ENCODE peak calls at places on chromosomes 16 and 17, in eight cellular contexts. O is heart left ventricle, A is nephron progenitor cell, U is uterus, T is prostate gland, Q is left ventricle myocardium inferior, H is Calu3, P is upper lobe of right lung. M is an unnamed sample.

GRCh38 chr17:21287703-21288449 is 3.4 kb downstream of the MAP2K3 start:
- DNase-seq in A (no peak), O (peak; percentile 98), H (peak; percentile 95), P (peak; percentile 98), Q (peak; percentile 95), T (peak; percentile 94), U (peak; percentile 88), M (peak; percentile 99)

GRCh38 chr17:17682737-17683675 is 1.7 kb downstream of the RAI1 start:
- DNase-seq in O (peak; percentile 72), H (peak; percentile 63), Q (peak; percentile 77), T (peak; percentile 69), U (peak; percentile 75), A (peak; percentile 81), P (peak; percentile 88), M (peak; percentile 87)

GRCh38 chr16:19071811-19072777 is 4.7 kb downstream of the COQ7 start:
- DNase-seq in Q (peak; percentile 37), H (peak; percentile 89), P (peak; percentile 72), T (peak; percentile 46), A (peak; percentile 62), O (peak; percentile 53), U (no peak), M (peak; percentile 80)

GRCh38 chr16:67528870-67529638 is 425 bp downstream of the RIPOR1 start:
- DNase-seq in Q (peak; percentile 58), A (peak; percentile 54), T (no peak), O (no peak), H (peak; percentile 65), U (peak; percentile 50), P (peak; percentile 80), M (peak; percentile 40)

GRCh38 chr17:45686250-45686649 is 97.9 kb upstream of the CRHR1 start:
- DNase-seq in P (no peak), H (no peak), Q (no peak), O (no peak), T (no peak), A (no peak), U (no peak), M (no peak)

GRCh38 chr17:16215002-16215272 is 397 bp downstream of the NCOR1 start:
- DNase-seq in Q (peak; percentile 45), T (peak; percentile 18), A (no peak), P (peak; percentile 86), U (no peak), H (peak; percentile 46), O (peak; percentile 47), M (peak; percentile 53)

GRCh38 chr16:52383640-52384292 is 163.2 kb downstream of the TOX3 start:
- DNase-seq in H (peak; percentile 63), P (no peak), T (no peak), Q (no peak), U (no peak), O (no peak), A (no peak), M (no peak)

GRCh38 chr16:52184336-52184735 is 362.6 kb downstream of the TOX3 start:
- DNase-seq in T (no peak), Q (no peak), P (no peak), H (no peak), A (no peak), O (no peak), U (no peak), M (no peak)

GRCh38 chr16:84292032-84292431 is 2.6 kb upstream of the WFDC1 start:
- DNase-seq in T (no peak), Q (no peak), H (no peak), U (no peak), A (no peak), P (no peak), O (no peak), M (no peak)

GRCh38 chr17:29124135-29124930 is 55.9 kb downstream of the MYO18A start:
- DNase-seq in O (no peak), H (peak; percentile 64), Q (no peak), A (no peak), T (no peak), U (peak; percentile 42), P (no peak), M (peak; percentile 55)

GRCh38 chr16:47697826-47698225 is 236.7 kb downstream of the PHKB start:
- DNase-seq in P (no peak), U (no peak), Q (no peak), O (no peak), H (no peak), T (no peak), A (no peak), M (no peak)
- TF ChIP-seq CTCF in P (no peak), U (no peak), Q (no peak), O (no peak), H (no peak), T (no peak), A (no peak), M (no peak)

GRCh38 chr16:10616395-10616743 is 36.0 kb upstream of the EMP2 start:
- DNase-seq in U (no peak), P (no peak), A (no peak), H (no peak), O (no peak), Q (no peak), T (no peak), M (no peak)

GRCh38 chr16:10617662-10618420 is 37.4 kb upstream of the EMP2 start:
- DNase-seq in T (no peak), A (no peak), O (no peak), Q (no peak), U (no peak), P (no peak), H (no peak), M (no peak)

GRCh38 chr16:10614685-10615084 is 34.3 kb upstream of the EMP2 start:
- DNase-seq in P (no peak), T (no peak), Q (no peak), H (no peak), A (no peak), U (no peak), O (no peak), M (no peak)

GRCh38 chr16:10618710-10619209 is 38.4 kb upstream of the EMP2 start:
- DNase-seq in H (no peak), Q (no peak), A (no peak), O (no peak), P (no peak), U (no peak), T (peak; percentile 16), M (no peak)

DNA sequence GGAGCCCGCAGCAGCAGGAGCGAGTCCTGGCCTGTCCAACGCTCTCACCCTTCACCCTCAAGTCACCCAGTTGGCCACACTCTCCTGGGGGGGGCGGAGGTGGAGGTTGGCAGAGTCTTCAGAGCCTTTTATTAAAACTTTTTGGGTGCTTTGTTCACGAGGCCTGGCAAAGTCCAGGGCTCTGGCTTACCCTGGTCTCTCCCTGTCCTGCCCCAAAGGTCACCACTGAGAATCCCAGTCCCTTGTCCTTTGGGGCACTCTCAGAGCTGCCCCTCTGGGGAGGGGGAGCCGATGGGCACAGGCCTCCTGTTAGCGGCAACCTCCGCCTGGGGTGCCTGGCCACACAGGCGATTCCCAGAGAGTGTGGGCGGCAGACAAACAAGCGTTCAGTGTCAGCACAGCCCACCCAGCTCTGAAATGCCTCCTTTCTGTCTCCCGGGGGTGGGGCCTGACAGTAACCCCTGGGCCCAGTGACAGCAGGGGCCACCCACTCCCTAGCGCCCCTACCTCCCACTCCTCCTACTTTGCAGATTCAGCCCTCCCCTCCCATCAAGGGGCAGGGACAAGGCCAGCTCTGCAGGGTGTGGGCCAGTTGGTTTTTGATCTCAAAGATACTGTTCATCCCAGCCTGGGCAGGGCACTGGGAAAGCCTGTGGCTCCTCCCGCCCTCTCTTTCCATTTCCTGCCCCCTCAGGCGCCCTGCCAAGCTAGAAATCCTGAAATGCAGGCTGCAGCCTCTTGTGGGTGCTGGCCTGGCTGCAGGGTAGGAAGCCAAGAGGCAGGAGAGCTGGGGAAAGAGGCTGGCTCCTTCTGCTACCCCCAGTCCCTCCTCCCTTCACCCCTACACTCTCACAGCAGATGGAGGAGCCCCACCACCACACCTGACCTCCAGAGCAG is 36.6 kb upstream of the EMP2 start:
- DNase-seq in P (peak; percentile 89), U (peak; percentile 36), O (peak; percentile 84), H (peak; percentile 74), Q (peak; percentile 74), A (peak; percentile 42), T (peak; percentile 85), M (no peak)
- TF ChIP-seq CTCF in P (peak; percentile 30), U (no peak), O (no peak), H (no peak), Q (peak; percentile 46), A (no peak), T (peak; percentile 43), M (no peak)

DNA sequence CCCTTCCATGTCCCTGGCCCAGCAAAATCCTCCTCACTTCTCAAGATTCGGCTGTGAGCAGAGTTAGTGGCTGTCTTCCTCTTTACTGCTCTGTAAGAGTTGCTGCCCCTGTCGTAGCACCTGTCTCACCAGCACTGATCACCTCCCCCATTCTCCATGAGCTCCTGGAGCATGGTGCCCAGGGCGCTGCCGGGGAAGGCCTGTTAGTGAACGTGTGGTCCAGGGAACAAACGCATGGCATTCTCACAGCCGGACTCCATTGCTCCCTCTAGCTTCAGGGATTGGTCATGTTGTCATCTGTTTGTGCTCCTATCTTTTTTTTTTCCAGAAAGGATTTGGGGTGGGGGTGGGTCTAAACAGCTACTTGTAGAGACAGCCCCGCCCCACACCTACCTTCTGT is 141.2 kb downstream of the CMIP start:
- DNase-seq in P (no peak), O (no peak), A (no peak), T (no peak), Q (no peak), U (no peak), H (peak; percentile 45), M (no peak)
- TF ChIP-seq CTCF in P (no peak), O (no peak), A (no peak), T (peak; percentile 6), Q (no peak), U (no peak), H (peak; percentile 29), M (no peak)

GRCh38 chr16:30805056-30805369 is 18.0 kb upstream of the ZNF629 start:
- DNase-seq in U (no peak), Q (no peak), O (no peak), T (no peak), A (no peak), P (no peak), H (no peak), M (peak; percentile 49)

GRCh38 chr16:30808163-30808562 is 21.2 kb upstream of the ZNF629 start:
- DNase-seq in H (no peak), O (no peak), Q (no peak), A (no peak), T (no peak), P (no peak), U (no peak), M (no peak)

GRCh38 chr16:30802971-30803370 is 16.0 kb upstream of the ZNF629 start:
- DNase-seq in H (no peak), U (no peak), Q (no peak), T (no peak), O (no peak), P (no peak), A (no peak), M (no peak)

DNA sequence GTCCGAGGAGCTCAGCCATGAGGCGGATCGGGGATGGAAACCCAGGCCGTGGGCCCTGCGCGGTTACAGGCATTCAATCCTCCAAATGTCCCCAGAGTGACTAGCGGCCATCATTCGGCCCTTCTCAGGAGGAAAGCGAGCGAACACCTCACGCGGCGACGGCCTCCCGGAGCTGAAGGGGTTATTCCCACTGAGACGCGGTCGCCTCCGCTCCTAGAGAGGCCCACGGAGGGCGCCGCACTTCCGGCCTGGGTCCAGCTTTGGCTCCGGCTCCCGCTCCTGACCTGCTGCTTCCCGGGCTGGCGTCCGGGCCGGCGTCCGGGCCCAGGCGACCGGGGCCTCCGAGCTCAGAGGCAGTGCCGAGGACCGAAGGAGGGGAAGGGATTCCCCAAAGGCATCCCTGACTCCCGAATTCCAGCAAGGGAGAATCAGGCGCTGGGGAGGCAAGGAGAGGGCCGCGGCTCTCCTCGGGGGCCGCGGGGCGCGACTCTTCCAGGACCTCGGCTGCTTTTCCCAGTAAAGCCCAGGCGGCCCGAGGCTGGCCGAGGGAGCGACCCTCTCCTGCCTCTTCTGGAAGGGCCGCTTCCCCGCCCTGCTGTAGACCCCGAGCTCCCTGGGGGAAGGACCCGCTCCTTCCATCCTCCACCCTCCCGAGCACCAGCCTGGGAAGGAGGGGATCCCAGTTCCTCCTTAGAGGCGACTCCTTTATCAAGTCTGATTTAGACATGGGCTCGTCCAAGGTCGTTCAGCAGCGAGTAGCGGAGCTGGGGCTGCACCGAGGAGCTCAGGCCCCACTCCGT is 18.6 kb upstream of the ZNF629 start:
- DNase-seq in Q (peak; percentile 90), O (peak; percentile 91), H (peak; percentile 89), P (peak; percentile 95), U (peak; percentile 89), A (peak; percentile 81), T (peak; percentile 83), M (peak; percentile 53)
- TF ChIP-seq CTCF in Q (peak; percentile 17), O (no peak), H (no peak), P (no peak), U (peak; percentile 25), A (no peak), T (peak; percentile 13), M (no peak)

M was measured in activated CD8-positive, alpha-beta T cell treated with anti-CD3 and anti-CD28 coated beads for 36 hours.